ENCODE peak calls at places on chromosomes 13 and 19, in five cellular contexts. One of them, this sample, is unnamed.

GRCh38 chr19:44890366-44891015 is 563 bp upstream of the TOMM40 start:
- DNase-seq in GM12878: peak; percentile 100
- DNase-seq in K562: peak; percentile 93
- DNase-seq in HepG2: peak; percentile 100
- DNase-seq in SK-N-SH: peak; percentile 90
- DNase-seq in this sample: peak; percentile 100

GRCh38 chr13:85148009-85148408 is 651.2 kb downstream of the SLITRK6 start:
- DNase-seq in K562: no peak
- DNase-seq in GM12878: no peak
- DNase-seq in SK-N-SH: no peak
- DNase-seq in HepG2: peak; percentile 1
- DNase-seq in this sample: no peak

GRCh38 chr19:39531834-39532232 is 819 bp downstream of the EID2B start:
- DNase-seq in SK-N-SH: no peak
- DNase-seq in HepG2: no peak
- DNase-seq in GM12878: no peak
- DNase-seq in K562: no peak
- DNase-seq in this sample: no peak

GRCh38 chr19:46610413-46610775 is 9.3 kb downstream of the CALM3 start:
- DNase-seq in SK-N-SH: peak; percentile 5
- DNase-seq in GM12878: no peak
- DNase-seq in HepG2: no peak
- DNase-seq in K562: peak; percentile 10
- DNase-seq in this sample: no peak

GRCh38 chr13:20230913-20231838 is 943 bp downstream of the GJB6 start:
- DNase-seq in HepG2: no peak
- DNase-seq in SK-N-SH: no peak
- DNase-seq in K562: no peak
- DNase-seq in GM12878: no peak
- DNase-seq in this sample: no peak

GRCh38 chr19:10719466-10719961 is 1.6 kb downstream of the DNM2 start:
- DNase-seq in K562: peak; percentile 54
- DNase-seq in SK-N-SH: no peak
- DNase-seq in HepG2: no peak
- DNase-seq in GM12878: no peak
- DNase-seq in this sample: no peak

GRCh38 chr13:73913043-73913740 is 221.0 kb downstream of the KLF12 start:
- DNase-seq in HepG2: no peak
- DNase-seq in SK-N-SH: no peak
- DNase-seq in K562: no peak
- DNase-seq in GM12878: no peak
- DNase-seq in this sample: peak; percentile 59

GRCh38 chr19:39307822-39308530 is 11.8 kb downstream of the IFNL1 start:
- DNase-seq in SK-N-SH: no peak
- DNase-seq in HepG2: no peak
- DNase-seq in GM12878: no peak
- DNase-seq in K562: peak; percentile 4
- DNase-seq in this sample: no peak

GRCh38 chr19:45253396-45254027 is 2.4 kb downstream of the MARK4 start:
- DNase-seq in HepG2: no peak
- DNase-seq in SK-N-SH: no peak
- DNase-seq in GM12878: no peak
- DNase-seq in K562: no peak
- DNase-seq in this sample: peak; percentile 21

GRCh38 chr19:38070573-38070972 is 153.4 kb downstream of the DPF1 start:
- DNase-seq in HepG2: no peak
- DNase-seq in K562: no peak
- DNase-seq in GM12878: no peak
- DNase-seq in SK-N-SH: no peak
- DNase-seq in this sample: peak; percentile 88

GRCh38 chr13:80342541-80343371 is 1.8 kb upstream of the SPRY2 start:
- DNase-seq in GM12878: no peak
- DNase-seq in HepG2: peak; percentile 55
- DNase-seq in SK-N-SH: peak; percentile 84
- DNase-seq in K562: peak; percentile 63
- DNase-seq in this sample: peak; percentile 66

GRCh38 chr19:46724468-46724867 is 7.6 kb upstream of the PRKD2 start:
- DNase-seq in GM12878: no peak
- DNase-seq in SK-N-SH: no peak
- DNase-seq in K562: no peak
- DNase-seq in HepG2: no peak
- DNase-seq in this sample: no peak

GRCh38 chr19:28313633-28314032 is 899.3 kb downstream of the UQCRFS1 start:
- DNase-seq in HepG2: no peak
- DNase-seq in GM12878: no peak
- DNase-seq in SK-N-SH: no peak
- DNase-seq in K562: no peak
- DNase-seq in this sample: peak; percentile 17

GRCh38 chr13:50745542-50745941 is 98.0 kb downstream of the DLEU7 start:
- DNase-seq in HepG2: no peak
- DNase-seq in GM12878: no peak
- DNase-seq in K562: no peak
- DNase-seq in SK-N-SH: no peak
- DNase-seq in this sample: no peak

GRCh38 chr13:71659427-71659826 is 207.6 kb downstream of the DACH1 start:
- DNase-seq in GM12878: no peak
- DNase-seq in SK-N-SH: no peak
- DNase-seq in HepG2: no peak
- DNase-seq in K562: no peak
- DNase-seq in this sample: no peak

GRCh38 chr13:27953671-27954405 is 15.3 kb downstream of the CDX2 start:
- DNase-seq in SK-N-SH: peak; percentile 90
- DNase-seq in GM12878: no peak
- DNase-seq in HepG2: peak; percentile 19
- DNase-seq in K562: peak; percentile 56
- DNase-seq in this sample: peak; percentile 55

GRCh38 chr13:40485611-40486517 is 180.6 kb downstream of the FOXO1 start:
- DNase-seq in HepG2: no peak
- DNase-seq in SK-N-SH: no peak
- DNase-seq in GM12878: no peak
- DNase-seq in K562: no peak
- DNase-seq in this sample: no peak

GRCh38 chr19:49340069-49340864 is 5.1 kb downstream of the CD37 start:
- DNase-seq in HepG2: peak; percentile 78
- DNase-seq in GM12878: peak; percentile 93
- DNase-seq in SK-N-SH: no peak
- DNase-seq in K562: peak; percentile 87
- DNase-seq in this sample: no peak

GRCh38 chr13:80783926-80784325 is 443.0 kb upstream of the SPRY2 start:
- DNase-seq in K562: no peak
- DNase-seq in SK-N-SH: no peak
- DNase-seq in GM12878: no peak
- DNase-seq in HepG2: no peak
- DNase-seq in this sample: no peak

GRCh38 chr19:58558623-58559274 is 338 bp upstream of the UBE2M start:
- DNase-seq in K562: peak; percentile 80
- DNase-seq in GM12878: peak; percentile 95
- DNase-seq in HepG2: peak; percentile 95
- DNase-seq in SK-N-SH: peak; percentile 91
- DNase-seq in this sample: peak; percentile 98

GRCh38 chr13:52892925-52893324 is 44.5 kb upstream of the PCDH8 start:
- DNase-seq in K562: no peak
- DNase-seq in SK-N-SH: no peak
- DNase-seq in HepG2: no peak
- DNase-seq in GM12878: no peak
- DNase-seq in this sample: no peak

GRCh38 chr19:1105873-1106840 is 2.4 kb downstream of the GPX4 start:
- DNase-seq in SK-N-SH: no peak
- DNase-seq in HepG2: no peak
- DNase-seq in GM12878: no peak
- DNase-seq in K562: no peak
- DNase-seq in this sample: no peak

GRCh38 chr13:100525453-100526298 is 62.9 kb downstream of the GGACT start:
- DNase-seq in K562: no peak
- DNase-seq in HepG2: peak; percentile 59
- DNase-seq in SK-N-SH: no peak
- DNase-seq in GM12878: no peak
- DNase-seq in this sample: no peak

GRCh38 chr13:104571161-104571889 is 1505.1 kb upstream of the SLC10A2 start:
- DNase-seq in HepG2: peak; percentile 16
- DNase-seq in GM12878: no peak
- DNase-seq in K562: no peak
- DNase-seq in SK-N-SH: peak; percentile 48
- DNase-seq in this sample: peak; percentile 82

GRCh38 chr19:57141699-57142098 is 3.3 kb downstream of the ZIM3 start:
- DNase-seq in HepG2: no peak
- DNase-seq in GM12878: no peak
- DNase-seq in SK-N-SH: no peak
- DNase-seq in K562: no peak
- DNase-seq in this sample: no peak

GRCh38 chr19:56348289-56348877 is 33.7 kb upstream of the ZSCAN5A start:
- DNase-seq in SK-N-SH: peak; percentile 24
- DNase-seq in GM12878: no peak
- DNase-seq in HepG2: no peak
- DNase-seq in K562: no peak
- DNase-seq in this sample: no peak

GRCh38 chr13:99351772-99352171 is 44.6 kb upstream of the GPR183 start:
- DNase-seq in SK-N-SH: no peak
- DNase-seq in HepG2: no peak
- DNase-seq in K562: no peak
- DNase-seq in GM12878: no peak
- DNase-seq in this sample: no peak

GRCh38 chr19:4304509-4305252 is at the start of gene FSD1:
- DNase-seq in GM12878: no peak
- DNase-seq in SK-N-SH: peak; percentile 99
- DNase-seq in K562: peak; percentile 95
- DNase-seq in HepG2: no peak
- DNase-seq in this sample: peak; percentile 40

GRCh38 chr19:8641908-8642547 is 11.6 kb downstream of the NFILZ start:
- DNase-seq in GM12878: no peak
- DNase-seq in K562: peak; percentile 53
- DNase-seq in SK-N-SH: peak; percentile 44
- DNase-seq in HepG2: peak; percentile 71
- DNase-seq in this sample: peak; percentile 65

GRCh38 chr13:94558721-94559120 is 37.2 kb downstream of the TGDS start:
- DNase-seq in GM12878: no peak
- DNase-seq in SK-N-SH: no peak
- DNase-seq in HepG2: no peak
- DNase-seq in K562: no peak
- DNase-seq in this sample: no peak

GRCh38 chr19:35262101-35262761 is 6.5 kb upstream of the USF2 start:
- DNase-seq in SK-N-SH: no peak
- DNase-seq in GM12878: no peak
- DNase-seq in K562: no peak
- DNase-seq in HepG2: no peak
- DNase-seq in this sample: no peak

GRCh38 chr13:52711277-52711676 is 28.3 kb downstream of the CNMD start:
- DNase-seq in HepG2: no peak
- DNase-seq in GM12878: no peak
- DNase-seq in K562: no peak
- DNase-seq in SK-N-SH: peak; percentile 39
- DNase-seq in this sample: no peak

DNA sequence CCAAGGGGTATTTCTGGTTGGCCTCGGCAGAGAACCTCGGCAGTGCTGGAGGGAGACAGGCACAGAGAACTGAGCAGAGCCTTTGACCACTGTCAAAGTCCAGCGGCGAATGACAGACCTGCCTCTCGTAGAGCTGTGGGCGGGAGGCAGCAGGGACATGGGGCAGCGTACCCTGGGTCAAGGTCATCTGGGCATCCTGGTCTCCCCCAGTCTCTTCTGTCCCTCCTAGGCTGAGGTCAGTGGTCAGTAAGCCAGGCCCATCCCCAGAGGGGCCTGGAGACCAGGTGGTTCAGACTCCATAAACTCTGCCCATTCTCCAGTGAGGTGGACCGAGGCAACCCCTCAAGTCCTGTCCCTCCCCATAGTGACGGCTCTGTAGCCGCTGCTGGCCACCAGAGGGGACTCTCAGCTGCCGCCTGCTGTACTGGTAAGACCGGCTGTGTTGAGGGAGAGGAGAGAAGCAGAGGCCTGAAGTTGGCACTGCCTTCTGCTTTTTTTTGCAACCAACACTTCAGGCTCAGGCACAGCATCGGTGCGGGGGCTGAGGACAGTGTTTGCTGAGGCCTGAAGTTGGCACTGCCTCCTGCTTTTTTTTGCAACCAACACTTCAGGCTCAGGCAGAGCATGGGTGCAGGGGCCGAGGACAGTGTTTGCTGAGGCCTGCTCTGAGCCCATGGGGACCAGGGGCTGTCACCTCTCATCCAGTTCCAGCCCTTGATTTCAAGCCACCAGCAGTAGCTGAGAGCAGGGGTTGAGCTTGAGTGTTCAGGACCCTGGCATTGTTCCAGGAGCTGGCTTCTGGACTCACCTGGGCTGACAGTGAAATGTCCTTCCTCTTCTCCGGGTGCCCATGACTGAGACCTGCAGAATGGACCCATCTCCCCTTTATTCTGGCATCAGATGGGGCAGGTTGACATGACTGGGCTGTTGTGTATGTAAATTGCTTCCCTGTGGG is at the start of gene PGLYRP2:
- DNase-seq in SK-N-SH: peak; percentile 17
- DNase-seq in GM12878: no peak
- DNase-seq in K562: no peak
- DNase-seq in HepG2: peak; percentile 31
- DNase-seq in this sample: no peak
- TF ChIP-seq MXI1 in SK-N-SH: no peak
- TF ChIP-seq MXI1 in GM12878: no peak
- TF ChIP-seq MXI1 in K562: no peak
- TF ChIP-seq MXI1 in HepG2: no peak
- TF ChIP-seq MXI1 in this sample: no peak

GRCh38 chr19:52171321-52172169 is at the start of gene ZNF836:
- DNase-seq in SK-N-SH: peak; percentile 92
- DNase-seq in K562: peak; percentile 74
- DNase-seq in HepG2: peak; percentile 56
- DNase-seq in GM12878: peak; percentile 51
- DNase-seq in this sample: peak; percentile 59
- TF ChIP-seq MXI1 in SK-N-SH: peak; percentile 53
- TF ChIP-seq MXI1 in K562: no peak
- TF ChIP-seq MXI1 in HepG2: no peak
- TF ChIP-seq MXI1 in GM12878: no peak
- TF ChIP-seq MXI1 in this sample: peak; percentile 29

GRCh38 chr13:48068036-48068435 is 26.9 kb downstream of the MED4 start:
- DNase-seq in GM12878: no peak
- DNase-seq in K562: no peak
- DNase-seq in SK-N-SH: no peak
- DNase-seq in HepG2: peak; percentile 13
- DNase-seq in this sample: no peak

GRCh38 chr13:48069573-48069972 is 25.3 kb downstream of the MED4 start:
- DNase-seq in SK-N-SH: no peak
- DNase-seq in K562: no peak
- DNase-seq in HepG2: no peak
- DNase-seq in GM12878: no peak
- DNase-seq in this sample: no peak

GRCh38 chr13:48070942-48071341 is 24.0 kb downstream of the MED4 start:
- DNase-seq in GM12878: no peak
- DNase-seq in SK-N-SH: no peak
- DNase-seq in K562: no peak
- DNase-seq in HepG2: no peak
- DNase-seq in this sample: no peak

GRCh38 chr13:48068952-48069351 is 26.0 kb downstream of the MED4 start:
- DNase-seq in GM12878: no peak
- DNase-seq in SK-N-SH: no peak
- DNase-seq in K562: no peak
- DNase-seq in HepG2: no peak
- DNase-seq in this sample: no peak

GRCh38 chr13:48066310-48066989 is 28.5 kb downstream of the MED4 start:
- DNase-seq in SK-N-SH: no peak
- DNase-seq in GM12878: peak; percentile 42
- DNase-seq in K562: no peak
- DNase-seq in HepG2: peak; percentile 47
- DNase-seq in this sample: peak; percentile 16
- TF ChIP-seq MXI1 in SK-N-SH: no peak
- TF ChIP-seq MXI1 in GM12878: no peak
- TF ChIP-seq MXI1 in K562: no peak
- TF ChIP-seq MXI1 in HepG2: no peak
- TF ChIP-seq MXI1 in this sample: no peak

GRCh38 chr13:23443878-23444277 is 10.4 kb upstream of the SACS start:
- DNase-seq in HepG2: no peak
- DNase-seq in GM12878: no peak
- DNase-seq in SK-N-SH: no peak
- DNase-seq in K562: no peak
- DNase-seq in this sample: no peak
- TF ChIP-seq MXI1 in HepG2: no peak
- TF ChIP-seq MXI1 in GM12878: no peak
- TF ChIP-seq MXI1 in SK-N-SH: no peak
- TF ChIP-seq MXI1 in K562: no peak
- TF ChIP-seq MXI1 in this sample: no peak

This sample was measured in IMR-90.